ENCODE peak calls at places on chromosomes 1 and 21, in four cellular contexts. Z is activated CD4-positive, alpha-beta T cell treated with anti-CD3 and anti-CD28 coated beads for 24 hours; D is SW480; P is AML-193. Y is an unnamed sample.

GRCh38 chr1:72394457-72394856 is 112.1 kb upstream of the NEGR1 start:
- DNase-seq in Z (no peak), D (no peak), P (no peak), Y (peak; percentile 20)

GRCh38 chr1:54998677-54999076 is at the start of gene BSND:
- DNase-seq in Z (no peak), D (no peak), P (no peak), Y (no peak)

GRCh38 chr1:115068780-115069179 is 20.5 kb downstream of the TSPAN2 start:
- DNase-seq in Z (no peak), D (peak; percentile 6), P (no peak), Y (no peak)

GRCh38 chr1:192475970-192476369 is 99.6 kb upstream of the RGS1 start:
- DNase-seq in Z (no peak), D (no peak), P (no peak), Y (no peak)

GRCh38 chr1:31580513-31580870 is 4.2 kb downstream of the TINAGL1 start:
- DNase-seq in Z (no peak), D (no peak), P (no peak), Y (no peak)

GRCh38 chr1:117537291-117537920 is 68.4 kb upstream of the TENT5C start:
- DNase-seq in Z (no peak), D (peak; percentile 64), P (no peak), Y (no peak)

GRCh38 chr1:234957330-234958065 is 171.1 kb downstream of the TOMM20 start:
- DNase-seq in Z (no peak), D (peak; percentile 96), P (no peak), Y (no peak)

GRCh38 chr1:73144321-73144720 is 862.0 kb upstream of the NEGR1 start:
- DNase-seq in Z (no peak), D (no peak), P (no peak), Y (no peak)

GRCh38 chr1:31793086-31793485 is 22.7 kb downstream of the SPOCD1 start:
- DNase-seq in Z (no peak), D (no peak), P (no peak), Y (no peak)

GRCh38 chr1:157199421-157199755 is 61.2 kb upstream of the ETV3 start:
- DNase-seq in Z (no peak), D (no peak), P (no peak), Y (no peak)

GRCh38 chr1:63906053-63906704 is 132.4 kb downstream of the ROR1 start:
- DNase-seq in Z (no peak), D (no peak), P (no peak), Y (no peak)

GRCh38 chr1:201358596-201358995 is 18.9 kb downstream of the TNNT2 start:
- DNase-seq in Z (no peak), D (peak; percentile 42), P (no peak), Y (no peak)

GRCh38 chr1:53585116-53585515 is 125.9 kb downstream of the DMRTB1 start:
- DNase-seq in Z (no peak), D (no peak), P (no peak), Y (peak; percentile 64)

GRCh38 chr1:199010933-199011332 is 372.1 kb downstream of the PTPRC start:
- DNase-seq in Z (no peak), D (no peak), P (no peak), Y (peak; percentile 25)

GRCh38 chr21:44779417-44780139 is 22.0 kb downstream of the UBE2G2 start:
- DNase-seq in Z (no peak), D (peak; percentile 53), P (no peak), Y (no peak)

GRCh38 chr1:113917400-113918082 is 11.6 kb upstream of the HIPK1 start:
- DNase-seq in Z (no peak), D (peak; percentile 2), P (peak; percentile 22), Y (no peak)

GRCh38 chr1:21904725-21905520 is 32.2 kb downstream of the HSPG2 start:
- DNase-seq in Z (no peak), D (peak; percentile 89), P (no peak), Y (no peak)

GRCh38 chr1:33188572-33189275 is 6.9 kb upstream of the TRIM62 start:
- DNase-seq in Z (no peak), D (no peak), P (no peak), Y (no peak)

GRCh38 chr1:179955318-179955638 is 668 bp downstream of the CEP350 start:
- DNase-seq in Z (no peak), D (peak; percentile 36), P (no peak), Y (no peak)

GRCh38 chr1:152519876-152520275 is 5.6 kb downstream of the CRCT1 start:
- DNase-seq in Z (no peak), D (no peak), P (peak; percentile 91), Y (no peak)

GRCh38 chr1:85361106-85361505 is 84.7 kb upstream of the BCL10 start:
- DNase-seq in Z (no peak), D (no peak), P (no peak), Y (no peak)

GRCh38 chr21:14541840-14542495 is 4.1 kb downstream of the SAMSN1 start:
- DNase-seq in Z (no peak), D (no peak), P (peak; percentile 60), Y (peak; percentile 50)

GRCh38 chr1:50701706-50702317 is 258.3 kb downstream of the FAF1 start:
- DNase-seq in Z (no peak), D (no peak), P (no peak), Y (no peak)

GRCh38 chr1:64292399-64292798 is 89.0 kb downstream of the UBE2U start:
- DNase-seq in Z (no peak), D (no peak), P (no peak), Y (no peak)

GRCh38 chr1:111399792-111400610 is 27.5 kb downstream of the OVGP1 start:
- DNase-seq in Z (peak; percentile 13), D (peak; percentile 6), P (peak; percentile 39), Y (peak; percentile 63)

GRCh38 chr1:203095061-203095690 is 9.4 kb upstream of the MYOG start:
- DNase-seq in Z (no peak), D (no peak), P (no peak), Y (no peak)

GRCh38 chr1:119779869-119780356 is 11.2 kb upstream of the HMGCS2 start:
- DNase-seq in Z (no peak), D (no peak), P (no peak), Y (no peak)

GRCh38 chr1:1199141-1199960 is 7.0 kb downstream of the TNFRSF18 start:
- DNase-seq in Z (no peak), D (no peak), P (no peak), Y (no peak)

GRCh38 chr1:25243907-25244306 is 3.3 kb downstream of the RSRP1 start:
- DNase-seq in Z (no peak), D (no peak), P (no peak), Y (no peak)

GRCh38 chr1:27816921-27817630 is 13.5 kb upstream of the PPP1R8 start:
- DNase-seq in Z (no peak), D (no peak), P (no peak), Y (no peak)

GRCh38 chr1:37861151-37861550 is 1.8 kb upstream of the MTF1 start:
- DNase-seq in Z (no peak), D (no peak), P (no peak), Y (no peak)

GRCh38 chr1:118326960-118327629 is 142.1 kb upstream of the SPAG17 start:
- DNase-seq in Z (no peak), D (no peak), P (no peak), Y (no peak)

GRCh38 chr1:152448095-152448494 is 34.0 kb upstream of the CRNN start:
- DNase-seq in Z (no peak), D (peak; percentile 79), P (no peak), Y (peak; percentile 24)

Y was measured in DND-41.